ENCODE peak calls at places on chromosomes 11 and 22, in six cellular contexts. N is GM10248, D is heart left ventricle, P is fibroblast of lung, C is OCI-LY7, L is transverse colon. S is an unnamed sample.
A peak's percentile ranks its signal among the peaks of the same experiment; 100 is the strongest.

GRCh38 chr22:19147193-19147780 is 2.8 kb downstream of the GSC2 start:
- DNase-seq in N (no peak), D (no peak), P (no peak), C (no peak), L (no peak), S (no peak)

GRCh38 chr11:113876798-113877672 is 1.7 kb upstream of the USP28 start:
- DNase-seq in N (no peak), D (no peak), P (no peak), C (peak; percentile 13), L (no peak), S (no peak)

GRCh38 chr11:16846305-16846704 is 107.9 kb downstream of the C11orf58 start:
- DNase-seq in N (no peak), D (no peak), P (no peak), C (no peak), L (no peak), S (no peak)

GRCh38 chr11:6735306-6735705 is 36.5 kb downstream of the OR2AG2 start:
- DNase-seq in N (no peak), D (no peak), P (peak; percentile 13), C (peak; percentile 11), L (no peak), S (no peak)

GRCh38 chr11:130220311-130221030 is 60.9 kb downstream of the ST14 start:
- DNase-seq in N (no peak), D (no peak), P (no peak), C (no peak), L (no peak), S (no peak)

GRCh38 chr22:39478461-39478860 is 21.6 kb downstream of the MGAT3 start:
- DNase-seq in N (no peak), D (no peak), P (no peak), C (no peak), L (no peak), S (peak; percentile 73)

GRCh38 chr11:130089669-130090063 is 20.0 kb downstream of the APLP2 start:
- DNase-seq in N (no peak), D (no peak), P (no peak), C (no peak), L (no peak), S (no peak)

GRCh38 chr11:76918941-76919386 is 58.2 kb downstream of the ACER3 start:
- DNase-seq in N (peak; percentile 25), D (no peak), P (peak; percentile 53), C (peak; percentile 68), L (peak; percentile 15), S (no peak)

GRCh38 chr22:32050678-32051515 is 7.8 kb downstream of the SLC5A1 start:
- DNase-seq in N (peak; percentile 34), D (no peak), P (peak; percentile 90), C (no peak), L (no peak), S (peak; percentile 8)

GRCh38 chr11:37946155-37946766 is 1348.2 kb upstream of the RAG2 start:
- DNase-seq in N (no peak), D (no peak), P (peak; percentile 27), C (peak; percentile 22), L (peak; percentile 12), S (peak; percentile 35)

GRCh38 chr11:68806931-68807844 is 34.5 kb downstream of the CPT1A start:
- DNase-seq in N (no peak), D (no peak), P (peak; percentile 84), C (no peak), L (no peak), S (no peak)

GRCh38 chr22:39314251-39314971 is 5.0 kb downstream of the RPL3 start:
- DNase-seq in N (no peak), D (peak; percentile 53), P (no peak), C (no peak), L (no peak), S (no peak)

GRCh38 chr22:26986884-26987283 is 329.5 kb downstream of the MIAT start:
- DNase-seq in N (no peak), D (no peak), P (no peak), C (no peak), L (no peak), S (no peak)

GRCh38 chr11:69941546-69942332 is 122.5 kb upstream of the FGF3 start:
- DNase-seq in N (no peak), D (peak; percentile 28), P (no peak), C (no peak), L (no peak), S (no peak)

GRCh38 chr11:45085657-45086501 is 60.6 kb upstream of the PRDM11 start:
- DNase-seq in N (no peak), D (no peak), P (no peak), C (no peak), L (no peak), S (no peak)

GRCh38 chr11:45086526-45086925 is 59.9 kb upstream of the PRDM11 start:
- DNase-seq in N (no peak), D (no peak), P (no peak), C (no peak), L (no peak), S (no peak)

GRCh38 chr11:45082744-45083543 is 63.5 kb upstream of the PRDM11 start:
- DNase-seq in N (no peak), D (no peak), P (no peak), C (peak; percentile 56), L (no peak), S (no peak)

GRCh38 chr11:45079943-45080719 is 66.3 kb upstream of the PRDM11 start:
- DNase-seq in N (peak; percentile 46), D (no peak), P (no peak), C (peak; percentile 94), L (peak; percentile 51), S (no peak)

DNA sequence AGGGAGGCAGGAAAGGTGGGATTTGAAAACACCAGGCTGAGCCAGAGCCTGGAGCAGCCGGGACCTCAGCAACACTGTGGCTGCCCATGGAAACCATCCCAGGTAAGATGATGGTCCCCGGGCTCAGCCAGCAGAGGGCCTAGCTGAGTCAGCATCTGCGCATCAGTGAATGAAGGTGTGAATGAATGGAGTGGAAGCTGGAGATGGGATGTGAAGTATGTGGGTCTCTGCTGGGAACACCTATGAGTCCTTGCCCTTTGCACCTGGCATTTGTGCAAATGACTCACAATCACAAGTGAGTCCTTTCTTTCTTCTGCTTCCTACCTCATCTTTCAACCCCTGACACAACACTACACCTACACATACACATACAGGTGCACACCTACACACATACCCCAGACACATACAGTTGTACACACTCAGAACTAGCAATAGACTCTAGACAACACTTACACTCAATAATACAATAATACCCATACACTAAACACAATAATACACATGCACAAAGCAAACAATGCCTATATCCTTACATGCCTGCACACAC is 62.8 kb upstream of the PRDM11 start:
- DNase-seq in N (no peak), D (no peak), P (no peak), C (peak; percentile 45), L (no peak), S (no peak)
- TF ChIP-seq CTCF in N (no peak), D (peak; percentile 16), P (peak; percentile 11), C (peak; percentile 84), L (no peak), S (peak; percentile 25)

GRCh38 chr11:59676205-59676604 is 7.4 kb upstream of the PATL1 start:
- DNase-seq in N (no peak), D (no peak), P (no peak), C (no peak), L (no peak), S (no peak)

GRCh38 chr11:59680287-59681154 is 11.7 kb upstream of the PATL1 start:
- DNase-seq in N (peak; percentile 60), D (no peak), P (peak; percentile 69), C (peak; percentile 78), L (peak; percentile 75), S (peak; percentile 62)

GRCh38 chr11:59679347-59679746 is 10.5 kb upstream of the PATL1 start:
- DNase-seq in N (no peak), D (no peak), P (no peak), C (no peak), L (no peak), S (no peak)

GRCh38 chr11:59678813-59679165 is 10.0 kb upstream of the PATL1 start:
- DNase-seq in N (no peak), D (no peak), P (no peak), C (no peak), L (no peak), S (no peak)

GRCh38 chr11:59678118-59678812 is 9.4 kb upstream of the PATL1 start:
- DNase-seq in N (no peak), D (no peak), P (peak; percentile 12), C (no peak), L (no peak), S (no peak)
- TF ChIP-seq CTCF in N (no peak), D (no peak), P (no peak), C (peak; percentile 35), L (peak; percentile 8), S (no peak)

DNA sequence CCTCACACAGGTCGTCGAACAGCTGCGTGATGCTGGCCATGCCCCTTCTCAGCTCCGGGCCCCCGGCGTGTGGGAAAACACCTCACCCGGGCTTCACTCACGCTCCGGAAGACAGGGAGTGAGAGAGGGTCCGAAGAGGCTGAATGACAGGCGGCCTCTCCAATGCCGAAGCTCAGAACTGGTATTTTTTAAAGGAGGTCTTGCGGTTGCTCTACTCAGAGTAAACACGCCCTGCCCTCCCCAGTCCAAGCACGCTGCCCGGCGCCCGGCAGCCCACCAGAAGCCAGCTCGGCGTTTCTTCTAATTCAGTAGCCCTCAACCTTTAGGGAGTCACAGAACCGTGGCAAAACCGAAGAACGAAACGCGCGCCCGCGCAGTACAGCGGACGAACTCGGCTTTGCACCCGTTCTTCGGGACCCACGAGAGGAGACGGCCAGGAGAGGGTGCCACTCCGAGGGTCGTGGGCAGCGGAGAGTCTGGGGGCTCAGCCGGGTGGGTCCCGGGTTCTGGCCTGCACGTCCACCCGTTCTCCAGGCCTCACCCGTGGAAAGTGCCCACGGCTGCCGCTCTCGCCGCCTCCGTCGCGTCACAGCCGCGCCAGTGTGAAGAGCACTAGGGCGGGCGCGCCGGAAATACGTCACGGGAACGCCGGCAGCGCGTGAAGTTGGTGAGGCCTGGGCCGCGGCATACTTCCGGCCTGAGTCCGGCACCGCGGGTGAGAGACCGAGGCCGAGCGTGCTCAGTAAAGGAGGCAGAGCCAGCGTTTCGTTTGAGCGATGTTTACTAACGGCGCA is at the start of gene TUBGCP6:
- DNase-seq in N (peak; percentile 94), D (peak; percentile 97), P (peak; percentile 94), C (peak; percentile 94), L (peak; percentile 96), S (peak; percentile 94)
- TF ChIP-seq CTCF in N (no peak), D (peak; percentile 6), P (no peak), C (peak; percentile 37), L (peak; percentile 32), S (no peak)

GRCh38 chr11:34839969-34840368 is 76.2 kb downstream of the APIP start:
- DNase-seq in N (no peak), D (no peak), P (no peak), C (no peak), L (no peak), S (no peak)

GRCh38 chr11:34840736-34841386 is 75.3 kb downstream of the APIP start:
- DNase-seq in N (peak; percentile 52), D (no peak), P (peak; percentile 15), C (peak; percentile 67), L (peak; percentile 58), S (no peak)

GRCh38 chr11:34833602-34834001 is 82.6 kb downstream of the APIP start:
- DNase-seq in N (no peak), D (no peak), P (no peak), C (no peak), L (no peak), S (no peak)

DNA sequence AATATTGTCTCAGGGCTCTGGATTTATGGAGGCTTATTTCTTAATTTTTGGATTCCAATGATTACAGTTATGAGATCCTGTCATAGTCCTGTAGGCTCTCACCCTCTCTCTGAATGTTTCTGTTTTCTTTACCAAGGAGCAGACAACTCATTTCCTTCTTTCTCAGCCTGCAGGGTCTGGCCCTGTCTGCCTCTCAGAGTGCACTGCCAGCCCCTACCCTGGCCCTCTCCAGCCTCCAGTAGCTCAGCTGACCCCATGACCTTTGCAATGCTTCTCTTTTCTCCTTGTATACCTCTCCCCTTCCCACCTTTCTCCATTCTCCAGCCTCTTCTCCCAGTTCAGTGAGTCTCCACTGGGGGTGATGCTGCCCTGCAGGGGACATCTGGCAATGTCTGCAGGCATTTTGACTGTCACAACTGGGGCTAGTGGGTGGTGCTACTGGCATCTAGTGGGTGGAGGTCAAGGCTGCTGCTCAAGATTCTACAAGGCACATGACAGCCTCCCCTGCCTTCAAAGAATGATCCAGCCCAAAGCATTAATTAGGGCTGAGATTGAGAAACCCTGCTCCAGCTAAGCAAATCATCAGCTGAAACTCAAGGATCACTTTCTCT is 78.8 kb downstream of the APIP start:
- DNase-seq in N (no peak), D (no peak), P (no peak), C (no peak), L (no peak), S (no peak)
- TF ChIP-seq CTCF in N (no peak), D (no peak), P (no peak), C (peak; percentile 13), L (no peak), S (no peak)